ENCODE peak calls at places on chromosomes 13 and 19, in four cellular contexts. S, F, X and L are unnamed samples. For H3K27me3, the result is how much of the 10 kb centered on the place peaks cover.

GRCh38 chr19:1268392-1269064 is 604 bp upstream of the CIRBP start:
- DNase-seq in S (no peak), F (no peak), X (no peak), L (no peak)

GRCh38 chr13:100381595-100382224 is 206.9 kb downstream of the GGACT start:
- DNase-seq in S (peak), F (no peak), X (no peak), L (no peak)

GRCh38 chr19:19540707-19541515 is 2.8 kb downstream of the CILP2 start:
- DNase-seq in S (peak), F (peak), X (peak), L (peak)

GRCh38 chr13:74045583-74045982 is 88.6 kb downstream of the KLF12 start:
- DNase-seq in S (no peak), F (no peak), X (no peak), L (no peak)

GRCh38 chr19:47598407-47599349 is 10.3 kb upstream of the BICRA start:
- DNase-seq in S (peak), F (peak), X (no peak), L (no peak)

GRCh38 chr19:18650468-18651001 is 13.7 kb downstream of the KLHL26 start:
- DNase-seq in S (peak), F (no peak), X (peak), L (no peak)

GRCh38 chr13:90400372-90400771 is 947.1 kb upstream of the MIR17HG start:
- DNase-seq in S (no peak), F (no peak), X (no peak), L (no peak)

GRCh38 chr19:38970664-38971532 is 4.6 kb downstream of the FBXO17 start:
- DNase-seq in S (no peak), F (no peak), X (no peak), L (no peak)

GRCh38 chr13:73481877-73482445 is 423.2 kb downstream of the KLF5 start:
- DNase-seq in S (no peak), F (no peak), X (no peak), L (no peak)

GRCh38 chr19:29687244-29687896 is 22.1 kb downstream of the PLEKHF1 start:
- DNase-seq in S (peak), F (no peak), X (no peak), L (no peak)

GRCh38 chr19:42191855-42192254 is 25.6 kb downstream of the DEDD2 start:
- DNase-seq in S (peak), F (no peak), X (no peak), L (no peak)

GRCh38 chr13:85405316-85405897 is 393.8 kb downstream of the SLITRK6 start:
- DNase-seq in S (no peak), F (no peak), X (no peak), L (no peak)

GRCh38 chr19:48735031-48735615 is 5.3 kb downstream of the RASIP1 start:
- DNase-seq in S (peak), F (peak), X (no peak), L (no peak)

GRCh38 chr13:98260357-98261164 is 83.5 kb upstream of the RNF113B start:
- DNase-seq in S (no peak), F (no peak), X (no peak), L (no peak)

GRCh38 chr13:94479559-94480095 is at the start of gene DCT:
- DNase-seq in S (no peak), F (no peak), X (no peak), L (no peak)

GRCh38 chr13:113094410-113094800 is 11.2 kb upstream of the F7 start:
- DNase-seq in S (no peak), F (no peak), X (no peak), L (no peak)

GRCh38 chr13:83215627-83216026 is 666.6 kb downstream of the SLITRK1 start:
- DNase-seq in S (peak), F (no peak), X (no peak), L (no peak)

GRCh38 chr13:55570371-55570770 is 1570.3 kb upstream of the PRR20A start:
- DNase-seq in S (no peak), F (no peak), X (no peak), L (no peak)

GRCh38 chr13:104414771-104415170 is 1348.6 kb upstream of the SLC10A2 start:
- DNase-seq in S (peak), F (no peak), X (no peak), L (no peak)

GRCh38 chr13:73274147-73274546 is 215.3 kb downstream of the KLF5 start:
- DNase-seq in S (peak), F (no peak), X (no peak), L (no peak)

GRCh38 chr13:66102864-66103263 is 1127.3 kb downstream of the PCDH9 start:
- DNase-seq in S (no peak), F (no peak), X (no peak), L (no peak)

GRCh38 chr13:43428545-43429287 is 358.1 kb downstream of the ENOX1 start:
- DNase-seq in S (no peak), F (peak), X (no peak), L (no peak)

GRCh38 chr13:40247845-40248244 is 418.6 kb downstream of the FOXO1 start:
- DNase-seq in S (peak), F (no peak), X (no peak), L (no peak)

GRCh38 chr19:14517840-14518505 is at the start of gene DNAJB1:
- DNase-seq in S (peak), F (peak), X (peak), L (peak)

GRCh38 chr19:30227071-30227621 is 145.0 kb upstream of the ZNF536 start:
- DNase-seq in S (no peak), F (peak), X (no peak), L (no peak)

GRCh38 chr13:32857077-32857476 is 159.1 kb upstream of the KL start:
- DNase-seq in S (no peak), F (no peak), X (no peak), L (no peak)

GRCh38 chr19:35318679-35319448 is 10.1 kb upstream of the CD22 start:
- DNase-seq in S (peak), F (no peak), X (peak), L (no peak)

GRCh38 chr13:26721251-26721939 is 39.2 kb downstream of the GPR12 start:
- DNase-seq in S (no peak), F (no peak), X (no peak), L (peak)

GRCh38 chr13:40608308-40608707 is 58.1 kb downstream of the FOXO1 start:
- DNase-seq in S (no peak), F (no peak), X (no peak), L (no peak)

GRCh38 chr13:33999830-34000605 is 182.1 kb downstream of the RFC3 start:
- DNase-seq in S (peak), F (no peak), X (no peak), L (no peak)

GRCh38 chr19:5001547-5002131 is 32.7 kb downstream of the KDM4B start:
- DNase-seq in S (peak), F (peak), X (no peak), L (peak)

GRCh38 chr19:31181535-31181934 is 167.7 kb downstream of the TSHZ3 start:
- DNase-seq in S (no peak), F (no peak), X (no peak), L (no peak)

GRCh38 chr13:31982540-31982939 is 49.0 kb upstream of the FRY start:
- DNase-seq in S (peak), F (no peak), X (no peak), L (no peak)

GRCh38 chr19:46493236-46494114 is 2.2 kb downstream of the PNMA8B start:
- DNase-seq in S (no peak), F (peak), X (peak), L (peak)

DNA sequence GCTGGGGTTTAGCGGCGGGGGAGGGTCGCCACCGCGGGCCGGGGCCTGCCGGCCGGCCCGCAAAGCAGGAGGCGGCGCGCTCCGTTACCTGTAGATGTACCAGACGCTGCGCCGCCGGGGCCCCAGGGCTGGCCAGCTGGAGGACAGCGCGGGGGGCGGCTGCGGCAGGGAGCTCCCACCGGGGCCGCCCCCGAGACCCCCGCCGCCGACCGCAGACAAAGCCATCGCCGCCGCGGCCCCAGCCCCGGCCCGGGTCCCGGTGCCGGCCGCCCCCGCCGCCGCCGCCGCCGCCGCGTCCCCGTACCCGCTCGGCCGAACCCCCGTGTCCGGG is 24.8 kb downstream of the SHANK1 start:
- DNase-seq in S (no peak), F (no peak), X (no peak), L (no peak)
- H3K27me3 ChIP-seq in S (under half), F (under half), X (under half), L (under half)

DNA sequence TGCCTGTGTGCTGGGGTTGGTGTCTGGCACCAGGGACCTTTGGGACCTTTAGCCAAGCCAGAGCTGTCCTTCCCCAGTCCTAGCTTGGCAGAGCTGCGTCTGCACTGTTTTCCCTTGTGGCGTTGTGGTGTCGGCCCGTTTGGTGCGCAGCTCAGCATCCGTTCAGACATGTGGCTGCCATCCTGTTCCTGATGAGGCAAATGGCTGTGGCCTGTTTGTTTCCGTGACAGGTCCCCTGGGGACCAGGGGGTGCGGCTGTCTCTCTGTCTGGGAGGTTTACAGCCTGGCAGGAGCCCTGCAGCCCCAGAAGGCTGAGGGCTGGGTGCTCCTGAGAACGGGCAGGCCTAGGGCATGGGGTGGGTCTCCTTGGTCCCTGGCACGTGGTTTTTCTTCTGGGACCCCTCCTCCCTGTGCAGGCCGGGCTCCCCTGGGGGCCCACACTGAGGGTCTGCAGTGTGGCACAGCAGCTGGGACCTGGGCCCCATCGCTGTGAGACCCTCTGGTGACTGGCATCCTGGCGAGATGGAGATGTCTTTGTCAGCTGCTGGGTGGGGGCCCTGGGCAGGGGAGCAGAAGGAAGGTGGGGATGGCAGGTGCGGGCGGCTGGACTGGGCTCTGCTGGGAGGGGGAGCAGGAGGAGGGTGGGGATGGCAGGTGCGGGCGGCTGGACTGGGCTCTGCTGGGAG is 4.0 kb downstream of the SPPL2B start:
- DNase-seq in S (no peak), F (no peak), X (no peak), L (peak)
- H3K27ac ChIP-seq in S (no peak), F (no peak), X (no peak), L (no peak)

DNA sequence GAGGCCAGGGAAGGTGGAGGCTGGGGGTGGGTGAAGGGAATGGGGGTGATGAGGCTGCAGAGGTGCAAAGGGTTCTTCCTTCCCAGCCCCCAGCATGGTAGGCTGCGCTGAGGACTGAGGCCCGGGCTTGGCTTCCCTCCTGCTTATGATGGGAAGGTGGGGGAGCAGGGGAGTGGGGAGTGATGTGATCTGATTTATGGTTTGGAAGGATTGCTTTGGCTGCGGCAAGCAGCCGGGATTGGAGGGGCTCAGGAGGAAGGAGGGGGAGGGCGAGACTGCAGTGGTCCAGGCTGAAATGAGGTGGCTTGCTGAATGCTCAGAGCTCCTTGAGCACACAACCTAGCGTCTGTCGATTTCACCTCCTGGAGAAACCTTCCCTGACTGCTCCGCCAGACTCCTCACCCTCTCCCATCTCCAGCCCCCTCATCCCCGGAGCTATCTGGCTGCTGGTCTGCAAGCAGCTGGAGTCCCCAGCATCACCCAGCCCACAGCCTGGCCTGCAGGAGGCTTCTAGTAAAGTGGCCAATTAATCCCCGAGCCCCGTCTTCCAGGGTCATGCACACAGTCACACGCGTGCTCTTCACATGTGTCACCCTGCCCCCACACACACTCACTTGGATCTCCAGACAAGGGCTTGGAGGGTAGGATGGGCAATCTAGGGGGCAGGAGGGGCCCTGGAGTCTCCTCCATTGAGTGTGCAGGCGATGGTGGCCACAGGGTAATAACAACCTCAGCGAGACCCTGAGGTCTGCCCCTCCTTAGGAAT is 733 bp upstream of the CLEC11A start:
- DNase-seq in S (no peak), F (no peak), X (peak), L (no peak)
- H3K27me3 ChIP-seq in S (under half), F (under half), X (under half), L (under half)

DNA sequence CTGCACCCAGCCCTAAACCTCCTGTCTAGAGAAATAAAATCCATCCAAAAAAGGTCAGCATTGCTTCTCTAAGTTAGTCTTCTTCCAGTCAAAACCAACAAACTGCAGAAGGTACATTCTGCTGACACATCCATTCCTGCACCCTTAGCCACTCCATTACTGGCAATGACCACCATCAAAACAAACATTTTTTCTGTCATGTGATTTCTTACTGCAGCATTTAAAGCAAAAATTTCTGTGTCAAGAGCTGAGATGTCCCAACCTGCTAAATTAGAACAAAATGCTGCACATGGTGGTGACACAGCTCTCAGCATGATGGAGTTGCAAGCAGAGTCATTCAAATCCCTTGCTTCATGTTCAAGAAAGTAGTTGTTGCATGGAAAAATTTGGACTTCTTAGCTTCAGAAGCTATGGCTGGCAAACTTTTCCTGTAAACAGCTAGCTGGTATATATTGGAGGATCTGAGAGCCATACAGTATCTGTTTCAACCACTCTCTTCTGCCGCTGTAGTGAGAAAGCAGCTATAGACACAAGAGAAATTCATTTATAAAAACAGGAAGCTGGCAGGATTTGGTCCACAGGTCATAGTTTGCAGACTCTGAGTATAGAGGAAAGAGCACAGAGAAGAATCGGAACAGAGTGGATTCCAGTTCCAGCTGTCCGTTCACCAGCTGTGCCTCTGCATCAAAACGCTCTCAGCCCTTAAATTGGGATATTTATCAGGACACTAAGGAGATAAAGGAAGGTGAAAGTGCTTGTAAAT is 17.4 kb downstream of the RUBCNL start:
- DNase-seq in S (peak), F (no peak), X (no peak), L (no peak)
- H3K27ac ChIP-seq in S (no peak), F (no peak), X (no peak), L (no peak)